ENCODE peak calls at places on chromosomes 2 and 18, in six cellular contexts. T is hepatocyte, X is GM23248, V is Peyer's patch, H is pancreas, F is trophoblast cell. C is an unnamed sample. For H3K27me3 and H3K9me3, the result is how much of the 10 kb centered on the place peaks cover.

GRCh38 chr2:75047189-75047812 is 88.9 kb downstream of the POLE4 start:
- DNase-seq in T (no peak), X (peak), V (no peak), H (no peak), F (no peak), C (no peak)

GRCh38 chr2:99865818-99866676 is 276.3 kb downstream of the AFF3 start:
- DNase-seq in T (no peak), X (peak), V (no peak), H (no peak), F (peak), C (no peak)

GRCh38 chr2:217868911-217869334 is 133.9 kb downstream of the TNS1 start:
- DNase-seq in T (peak), X (peak), V (no peak), H (no peak), F (no peak), C (no peak)

GRCh38 chr2:118992740-118993391 is 50.9 kb downstream of the MARCO start:
- DNase-seq in T (no peak), X (no peak), V (no peak), H (no peak), F (no peak), C (no peak)

GRCh38 chr18:45449761-45450227 is 165.5 kb upstream of the SLC14A2 start:
- DNase-seq in T (peak), X (peak), V (peak), H (no peak), F (no peak), C (no peak)

GRCh38 chr2:127570282-127571250 is 35.1 kb downstream of the MYO7B start:
- DNase-seq in T (no peak), X (peak), V (no peak), H (peak), F (peak), C (no peak)

GRCh38 chr2:127429291-127429690 is 11.1 kb downstream of the PROC start:
- DNase-seq in T (no peak), X (no peak), V (no peak), H (no peak), F (no peak), C (no peak)

GRCh38 chr2:23600336-23600735 is 215.4 kb downstream of the KLHL29 start:
- DNase-seq in T (no peak), X (no peak), V (peak), H (peak), F (no peak), C (no peak)

GRCh38 chr2:120468136-120468535 is 122.2 kb downstream of the INHBB start:
- DNase-seq in T (no peak), X (no peak), V (peak), H (peak), F (no peak), C (no peak)

GRCh38 chr2:225086915-225087314 is 44.6 kb upstream of the DOCK10 start:
- DNase-seq in T (no peak), X (no peak), V (no peak), H (no peak), F (no peak), C (no peak)

DNA sequence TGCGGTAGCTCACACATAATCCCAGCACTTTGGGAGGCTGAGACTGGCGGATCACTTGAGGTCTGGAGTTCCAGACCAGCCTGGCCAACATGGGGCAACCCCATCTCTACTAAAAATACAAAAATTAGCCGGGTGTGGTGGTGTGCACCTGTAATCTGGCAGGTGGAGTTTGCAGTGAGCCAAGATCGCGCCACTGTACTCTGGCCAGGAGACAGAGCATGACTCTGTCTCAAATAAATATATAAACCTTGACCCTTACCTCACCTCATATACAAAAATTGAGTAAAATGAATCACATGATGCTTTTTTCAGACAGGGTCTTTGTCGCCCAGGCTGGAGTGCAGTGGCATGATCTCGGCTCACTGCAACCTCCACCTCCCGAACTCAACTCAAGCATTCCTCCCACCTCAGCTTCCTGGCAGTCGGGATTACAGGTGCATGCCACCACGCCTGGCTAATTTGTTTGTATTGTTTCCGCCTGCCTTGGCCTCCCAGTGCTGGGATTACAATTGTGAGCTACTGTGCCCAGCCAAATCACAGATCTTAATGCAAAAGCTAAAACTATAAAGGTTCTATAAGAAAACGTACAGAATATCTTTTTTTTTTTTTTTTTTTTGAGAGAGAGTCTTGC is 25.3 kb downstream of the XPO1 start:
- DNase-seq in T (no peak), X (no peak), V (peak), H (no peak), F (no peak), C (no peak)
- H3K27ac ChIP-seq in T (no peak), X (no peak), V (no peak), H (no peak), F (no peak), C (no peak)

DNA sequence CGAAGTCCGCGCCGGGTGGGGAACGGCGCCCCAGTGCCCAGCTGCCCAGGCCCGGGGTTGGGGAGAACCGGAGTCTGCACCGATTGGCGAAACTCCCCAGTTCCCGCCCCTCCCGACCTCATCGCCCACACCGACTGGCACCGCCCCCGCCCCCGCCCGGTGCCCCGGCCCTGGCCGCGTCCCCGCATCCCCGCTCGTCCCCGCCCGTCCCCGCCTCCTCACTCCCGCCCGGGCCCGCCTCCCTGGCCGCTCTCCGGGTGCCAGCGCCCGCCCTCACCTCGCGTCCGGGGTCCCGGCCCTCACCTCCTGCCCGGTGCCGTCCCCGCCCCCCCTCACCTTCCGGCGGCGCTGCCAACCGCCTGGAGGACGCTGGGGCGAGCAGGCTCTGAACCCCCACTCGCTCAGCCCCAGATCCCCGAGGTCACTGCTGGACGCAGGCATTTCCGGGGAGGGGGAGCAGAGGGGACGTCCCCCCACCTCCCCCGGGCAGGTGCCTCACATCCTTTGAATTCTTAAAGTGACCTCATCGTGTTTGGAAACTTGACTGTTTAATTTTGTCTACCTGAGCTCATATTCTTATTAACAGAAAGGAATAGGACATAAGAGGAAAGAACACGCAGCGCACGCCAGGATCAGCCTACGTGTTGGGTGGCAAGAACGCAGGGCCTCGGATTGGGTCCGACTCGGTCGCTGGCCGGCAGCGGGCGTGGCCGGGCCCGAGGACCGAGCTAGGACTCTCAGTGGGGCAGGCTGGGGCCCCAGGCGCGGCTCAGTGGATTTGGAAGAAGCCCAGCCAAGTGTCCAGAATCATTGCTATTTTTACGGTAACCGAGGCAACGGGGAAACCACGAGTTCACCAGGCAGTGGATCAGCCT is at the start of gene FAM110C:
- DNase-seq in T (peak), X (peak), V (peak), H (peak), F (no peak), C (peak)
- H3K27me3 ChIP-seq in T (under half), X (under half), V (under half), H (under half), F (under half), C (under half)

GRCh38 chr18:77098033-77098432 is 34.5 kb downstream of the MBP start:
- DNase-seq in T (no peak), X (peak), V (no peak), H (no peak), F (no peak), C (no peak)

GRCh38 chr18:77099501-77100370 is 32.8 kb downstream of the MBP start:
- DNase-seq in T (no peak), X (no peak), V (no peak), H (no peak), F (no peak), C (peak)

GRCh38 chr18:77096936-77097886 is 35.4 kb downstream of the MBP start:
- DNase-seq in T (no peak), X (no peak), V (no peak), H (no peak), F (no peak), C (no peak)

GRCh38 chr18:77100751-77101355 is 31.7 kb downstream of the MBP start:
- DNase-seq in T (no peak), X (peak), V (no peak), H (no peak), F (no peak), C (peak)

DNA sequence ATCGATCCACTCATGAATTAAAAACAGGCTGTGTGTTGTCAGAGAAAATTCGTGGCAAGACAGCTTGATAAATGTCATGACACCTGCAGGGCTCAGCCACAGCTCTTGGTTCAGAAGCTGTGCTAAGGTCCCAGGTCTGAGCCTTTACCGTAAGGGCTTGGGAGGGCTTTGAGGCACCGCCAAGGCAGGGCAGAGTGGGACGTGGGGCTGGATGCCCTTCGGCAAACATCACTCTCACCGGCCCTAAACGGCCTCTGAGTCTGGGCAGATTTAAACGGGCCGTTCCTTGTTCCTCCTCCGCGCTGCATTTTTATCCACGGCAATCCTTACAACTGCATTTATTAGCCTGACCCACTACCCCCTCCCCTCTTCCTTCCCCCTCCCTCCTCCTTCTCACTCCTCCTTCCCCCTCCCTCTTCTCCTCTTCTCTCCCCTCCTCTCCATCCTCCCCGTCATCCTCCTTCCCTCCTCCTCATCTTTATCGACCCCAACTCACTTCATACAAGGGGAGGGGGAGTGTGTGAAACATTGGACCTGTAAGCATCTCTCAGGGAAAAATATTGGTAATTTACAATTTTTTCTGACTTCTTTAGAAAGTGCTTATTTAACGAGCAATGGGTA is 33.9 kb downstream of the MBP start:
- DNase-seq in T (no peak), X (peak), V (no peak), H (no peak), F (no peak), C (no peak)
- H3K9me3 ChIP-seq in T (under half), X (under half), V (under half), H (under half), F (under half), C (under half)

GRCh38 chr2:20649586-20650375 is 1.1 kb downstream of the HS1BP3 start:
- DNase-seq in T (no peak), X (peak), V (no peak), H (no peak), F (peak), C (no peak)

GRCh38 chr2:20650880-20651730 is at the start of gene HS1BP3:
- DNase-seq in T (peak), X (peak), V (peak), H (peak), F (peak), C (peak)

GRCh38 chr2:20648831-20649230 is 2.1 kb downstream of the HS1BP3 start:
- DNase-seq in T (no peak), X (no peak), V (no peak), H (no peak), F (no peak), C (no peak)

GRCh38 chr2:20651731-20652099 is 817 bp upstream of the HS1BP3 start:
- DNase-seq in T (no peak), X (no peak), V (no peak), H (no peak), F (no peak), C (no peak)

DNA sequence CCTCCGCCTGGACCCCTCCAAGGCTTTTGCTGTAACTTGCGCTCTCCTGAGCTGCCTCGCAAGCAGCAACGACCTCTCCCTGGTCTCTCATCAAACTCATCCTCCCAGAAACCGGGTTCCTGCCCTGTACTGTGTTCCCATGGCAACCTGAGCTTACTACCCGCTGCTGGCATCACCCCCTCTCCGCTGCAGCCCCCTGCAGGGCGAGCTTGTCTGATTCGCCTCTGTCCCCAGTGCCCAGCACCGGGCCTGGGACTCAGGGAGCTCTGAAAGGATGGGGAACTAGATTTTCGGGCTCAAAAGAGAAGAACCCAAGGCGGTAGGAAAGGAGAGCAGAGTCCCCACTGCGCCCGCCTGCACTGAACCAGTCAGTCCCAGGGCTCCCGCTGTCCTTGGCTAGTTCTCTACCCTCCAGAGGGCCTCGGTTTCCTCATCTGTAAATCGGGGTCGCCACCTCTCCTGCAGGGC is 452 bp downstream of the HS1BP3 start:
- DNase-seq in T (peak), X (peak), V (no peak), H (no peak), F (no peak), C (peak)
- H3K27ac ChIP-seq in T (peak), X (peak), V (peak), H (peak), F (peak), C (peak)

GRCh38 chr2:240249423-240250149 is 109.1 kb upstream of the OTOS start:
- DNase-seq in T (no peak), X (no peak), V (no peak), H (peak), F (peak), C (no peak)
- H3K27me3 ChIP-seq in T (under half), X (under half), V (under half), H (under half), F (under half), C (under half)

DNA sequence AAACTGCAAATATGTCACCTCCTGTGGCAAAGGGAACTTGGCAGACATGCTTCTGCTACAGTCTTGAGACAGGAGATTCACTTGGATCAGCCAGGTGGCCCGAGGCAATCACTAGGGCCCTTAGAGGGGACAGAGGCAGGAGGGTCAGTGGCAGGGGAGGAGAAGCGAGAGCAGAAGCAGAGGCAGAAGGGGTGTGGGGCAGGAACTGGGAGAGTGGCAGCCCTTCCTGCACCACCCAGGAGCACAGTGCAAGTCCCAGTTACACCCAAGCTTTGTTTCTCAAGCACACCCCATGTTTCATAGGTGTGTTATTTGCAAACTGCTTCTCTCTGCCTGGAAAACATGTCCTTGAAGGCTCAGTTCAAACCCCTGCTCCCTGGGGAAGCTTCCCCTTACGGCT is 309.7 kb upstream of the MYT1L start:
- DNase-seq in T (no peak), X (no peak), V (no peak), H (no peak), F (no peak), C (no peak)
- H3K9me3 ChIP-seq in T (under half), X (under half), V (under half), H (under half), F (under half), C (under half)

GRCh38 chr2:207504513-207505171 is 25.1 kb upstream of the CREB1 start:
- DNase-seq in T (no peak), X (peak), V (no peak), H (no peak), F (no peak), C (no peak)
- H3K27ac ChIP-seq in T (peak), X (peak), V (no peak), H (no peak), F (no peak), C (no peak)